ENCODE peak calls at places on chromosomes 7 and 10, in five cellular contexts. One of them, this sample, is unnamed.
A peak's percentile ranks its signal among the peaks of the same experiment; 100 is the strongest.

GRCh38 chr10:22054946-22055345 is 51.4 kb upstream of the DNAJC1 start:
- DNase-seq in PC-3: no peak
- DNase-seq in neural progenitor cell: no peak
- DNase-seq in MM.1S: no peak
- DNase-seq in SK-N-SH: no peak
- DNase-seq in this sample: no peak

GRCh38 chr7:1042161-1042833 is 2.0 kb upstream of the GPR146 start:
- DNase-seq in MM.1S: no peak
- DNase-seq in neural progenitor cell: no peak
- DNase-seq in PC-3: no peak
- DNase-seq in SK-N-SH: no peak
- DNase-seq in this sample: no peak

GRCh38 chr7:91565499-91566331 is 301.5 kb downstream of the FZD1 start:
- DNase-seq in MM.1S: no peak
- DNase-seq in SK-N-SH: peak; percentile 44
- DNase-seq in neural progenitor cell: no peak
- DNase-seq in PC-3: no peak
- DNase-seq in this sample: no peak

GRCh38 chr10:103448751-103449150 is 3.4 kb downstream of the CALHM2 start:
- DNase-seq in PC-3: peak; percentile 39
- DNase-seq in MM.1S: no peak
- DNase-seq in SK-N-SH: no peak
- DNase-seq in neural progenitor cell: no peak
- DNase-seq in this sample: no peak

GRCh38 chr10:88028654-88029053 is 165.2 kb downstream of the PTEN start:
- DNase-seq in SK-N-SH: peak; percentile 21
- DNase-seq in neural progenitor cell: no peak
- DNase-seq in MM.1S: no peak
- DNase-seq in PC-3: no peak
- DNase-seq in this sample: peak; percentile 42

GRCh38 chr7:43291789-43292188 is 179.3 kb downstream of the HECW1 start:
- DNase-seq in MM.1S: no peak
- DNase-seq in PC-3: no peak
- DNase-seq in neural progenitor cell: no peak
- DNase-seq in SK-N-SH: no peak
- DNase-seq in this sample: no peak

GRCh38 chr7:36276428-36277246 is 113.0 kb upstream of the ANLN start:
- DNase-seq in SK-N-SH: no peak
- DNase-seq in PC-3: no peak
- DNase-seq in MM.1S: no peak
- DNase-seq in neural progenitor cell: no peak
- DNase-seq in this sample: no peak

GRCh38 chr10:86481761-86482160 is 39.8 kb downstream of the WAPL start:
- DNase-seq in MM.1S: no peak
- DNase-seq in neural progenitor cell: no peak
- DNase-seq in PC-3: no peak
- DNase-seq in SK-N-SH: no peak
- DNase-seq in this sample: no peak

GRCh38 chr7:34036069-34036920 is 131.0 kb downstream of the BMPER start:
- DNase-seq in MM.1S: no peak
- DNase-seq in SK-N-SH: no peak
- DNase-seq in PC-3: no peak
- DNase-seq in neural progenitor cell: no peak
- DNase-seq in this sample: no peak

GRCh38 chr10:68105820-68106219 is 3.5 kb upstream of the MYPN start:
- DNase-seq in MM.1S: no peak
- DNase-seq in PC-3: peak; percentile 93
- DNase-seq in SK-N-SH: no peak
- DNase-seq in neural progenitor cell: no peak
- DNase-seq in this sample: no peak

GRCh38 chr10:98664329-98665042 is 217.8 kb upstream of the HPS1 start:
- DNase-seq in MM.1S: peak; percentile 67
- DNase-seq in SK-N-SH: peak; percentile 20
- DNase-seq in neural progenitor cell: peak; percentile 64
- DNase-seq in PC-3: peak; percentile 67
- DNase-seq in this sample: peak; percentile 52

GRCh38 chr7:3359011-3359410 is 58.0 kb downstream of the SDK1 start:
- DNase-seq in neural progenitor cell: no peak
- DNase-seq in PC-3: no peak
- DNase-seq in SK-N-SH: no peak
- DNase-seq in MM.1S: no peak
- DNase-seq in this sample: no peak

GRCh38 chr10:127012769-127013152 is 107.5 kb downstream of the DOCK1 start:
- DNase-seq in neural progenitor cell: no peak
- DNase-seq in MM.1S: peak; percentile 7
- DNase-seq in SK-N-SH: no peak
- DNase-seq in PC-3: peak; percentile 74
- DNase-seq in this sample: no peak

DNA sequence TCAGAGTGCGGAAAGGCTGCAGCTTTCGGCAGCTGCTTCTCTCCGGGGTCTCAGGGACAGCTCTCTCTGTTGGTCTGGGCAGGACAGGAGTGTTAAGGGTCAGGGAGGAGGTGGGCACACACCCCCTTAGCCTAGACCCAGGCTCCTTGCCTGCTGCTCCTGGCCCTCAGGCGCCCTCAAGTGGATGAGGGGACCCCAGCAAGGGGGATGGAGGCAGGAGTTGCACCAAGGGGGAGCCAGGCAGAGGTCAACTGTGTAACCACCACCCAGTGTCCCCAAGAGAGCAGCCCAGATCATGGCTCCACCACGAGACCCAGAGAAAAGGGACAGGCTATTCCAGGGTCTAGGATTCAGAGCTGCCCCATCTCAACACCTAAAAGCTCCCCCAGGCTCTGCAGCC is 26.9 kb downstream of the SPOCK2 start:
- DNase-seq in PC-3: no peak
- DNase-seq in neural progenitor cell: peak; percentile 59
- DNase-seq in SK-N-SH: peak; percentile 56
- DNase-seq in MM.1S: no peak
- DNase-seq in this sample: peak; percentile 45
- TF ChIP-seq CTCF in PC-3: peak; percentile 51
- TF ChIP-seq CTCF in neural progenitor cell: peak; percentile 54
- TF ChIP-seq CTCF in SK-N-SH: no peak
- TF ChIP-seq CTCF in MM.1S: peak; percentile 19
- TF ChIP-seq CTCF in this sample: peak; percentile 72

DNA sequence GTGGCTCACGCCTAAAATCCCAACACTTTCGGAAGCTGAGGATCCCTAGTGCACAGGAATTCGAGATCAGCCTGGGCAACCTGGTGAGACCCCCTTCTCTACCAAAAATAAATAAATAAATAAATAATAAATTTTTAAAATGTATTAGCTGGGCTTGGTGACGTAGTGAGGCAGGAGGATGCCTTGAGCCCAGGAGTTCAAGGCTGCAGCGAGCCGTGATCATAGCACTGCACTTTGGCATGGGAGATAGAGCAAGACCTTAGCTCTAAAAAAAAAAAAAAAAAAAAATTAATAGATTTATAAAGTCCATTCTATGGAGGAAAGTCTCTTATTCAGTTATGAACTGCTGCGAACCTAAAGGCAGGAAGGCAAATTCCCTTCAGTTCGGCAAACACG is 1.1 kb upstream of the PTPN12 start:
- DNase-seq in PC-3: no peak
- DNase-seq in MM.1S: no peak
- DNase-seq in SK-N-SH: no peak
- DNase-seq in neural progenitor cell: no peak
- DNase-seq in this sample: no peak
- H3K4me3 ChIP-seq in PC-3: peak overlapping the region; percentile 79
- H3K4me3 ChIP-seq in MM.1S: peak overlapping the region; percentile 77
- H3K4me3 ChIP-seq in SK-N-SH: peak overlapping the region; percentile 99
- H3K4me3 ChIP-seq in neural progenitor cell: peak overlapping the region; percentile 99
- H3K4me3 ChIP-seq in this sample: peak overlapping the region; percentile 97

DNA sequence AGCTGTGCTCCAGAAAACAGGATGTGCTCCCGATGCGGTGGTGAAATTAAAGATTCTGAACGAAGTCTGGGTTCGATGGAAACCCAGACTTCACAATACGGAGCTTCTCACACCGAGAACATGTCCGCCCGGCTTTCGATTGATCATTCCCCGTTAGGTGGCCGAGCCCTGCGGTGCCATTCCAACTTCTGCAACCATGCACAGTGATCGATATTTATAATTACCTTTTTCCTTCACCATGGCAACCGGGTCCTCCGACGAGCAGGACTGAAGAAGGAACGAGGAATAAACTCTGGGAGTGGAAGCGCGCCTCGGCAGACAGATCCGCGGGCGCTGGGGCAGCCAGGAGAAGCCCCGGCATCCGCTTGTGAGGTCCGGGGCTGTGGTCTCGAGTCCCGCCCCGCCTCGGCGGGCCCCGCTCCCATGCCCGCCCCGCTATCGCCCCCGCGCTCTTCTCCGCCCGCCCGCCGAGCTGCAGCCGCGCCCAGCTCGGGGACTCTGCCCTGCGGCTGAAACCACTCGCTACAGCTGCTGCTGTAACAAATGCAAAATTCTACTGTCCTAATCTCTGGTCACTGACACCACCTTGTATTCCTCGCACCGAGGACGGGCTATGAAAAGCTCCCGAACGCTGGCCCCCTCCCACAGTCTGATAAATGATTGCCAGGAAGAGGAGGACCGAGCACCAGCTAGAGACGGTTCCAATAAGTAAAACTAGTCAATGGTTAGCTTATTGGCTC is 26.2 kb downstream of the ABLIM1 start:
- DNase-seq in SK-N-SH: peak; percentile 87
- DNase-seq in MM.1S: no peak
- DNase-seq in PC-3: no peak
- DNase-seq in neural progenitor cell: peak; percentile 82
- DNase-seq in this sample: no peak
- TF ChIP-seq EZH2phosphoT487 in SK-N-SH: no peak
- TF ChIP-seq EZH2phosphoT487 in MM.1S: no peak
- TF ChIP-seq EZH2phosphoT487 in PC-3: no peak
- TF ChIP-seq EZH2phosphoT487 in neural progenitor cell: peak; percentile 3
- TF ChIP-seq EZH2phosphoT487 in this sample: no peak

DNA sequence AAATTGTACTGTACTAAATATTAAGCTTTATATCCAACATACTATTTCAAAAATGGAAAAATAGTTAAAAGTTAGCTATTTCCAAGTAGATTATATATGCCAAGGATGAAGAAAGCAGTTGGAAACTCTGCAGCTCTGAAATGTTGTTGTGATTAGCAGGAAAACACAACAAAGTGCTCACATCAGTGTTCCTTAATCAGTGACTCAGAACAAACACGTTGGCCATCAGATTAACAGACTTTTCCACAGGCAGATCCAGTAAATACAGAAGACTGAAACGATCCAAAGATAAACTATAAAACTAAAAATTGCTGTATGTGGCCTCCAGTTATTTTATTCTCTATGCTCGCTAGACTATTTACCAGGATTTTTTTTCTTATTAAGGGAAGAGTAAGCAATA is 99.6 kb upstream of the SEMA3D start:
- DNase-seq in MM.1S: no peak
- DNase-seq in SK-N-SH: no peak
- DNase-seq in PC-3: no peak
- DNase-seq in neural progenitor cell: peak; percentile 16
- DNase-seq in this sample: no peak
- TF ChIP-seq CTCF in MM.1S: no peak
- TF ChIP-seq CTCF in SK-N-SH: no peak
- TF ChIP-seq CTCF in PC-3: no peak
- TF ChIP-seq CTCF in neural progenitor cell: no peak
- TF ChIP-seq CTCF in this sample: no peak

GRCh38 chr10:90813592-90814365 is 44.1 kb downstream of the HTR7 start:
- DNase-seq in SK-N-SH: no peak
- DNase-seq in MM.1S: no peak
- DNase-seq in PC-3: no peak
- DNase-seq in neural progenitor cell: no peak
- DNase-seq in this sample: no peak
- H3K4me3 ChIP-seq in SK-N-SH: no peak overlapping the region
- H3K4me3 ChIP-seq in MM.1S: no peak overlapping the region
- H3K4me3 ChIP-seq in PC-3: no peak overlapping the region
- H3K4me3 ChIP-seq in neural progenitor cell: no peak overlapping the region
- H3K4me3 ChIP-seq in this sample: no peak overlapping the region

This sample was measured in OCI-LY7.